ENCODE peak calls at places on chromosomes 16 and 17, in nine cellular contexts. W is hepatic stellate cell; C is cardiac muscle cell; B is lower lobe of right lung; V is stimulated activated naive CD8-positive, alpha-beta T cell treated with anti-CD3 and anti-CD28 coated beads, Interleukin-15, Interleukin-2, amounts not matched to agents 100 U/mL and 50 U/mL, for 24 hours; M is non-pigmented ciliary epithelial cell; H is activated naive CD8-positive, alpha-beta T cell treated with anti-CD3 and anti-CD28 coated beads for 36 hours; Q is M059J; Z is retina. J is an unnamed sample.

GRCh38 chr17:57401556-57402488 is 145.5 kb downstream of the MSI2 start:
- DNase-seq in H (no peak), V (no peak), C (no peak), Q (no peak), Z (peak), W (no peak), B (no peak), M (no peak), J (no peak)

GRCh38 chr17:62014526-62014925 is 50.6 kb downstream of the MED13 start:
- DNase-seq in W (no peak), M (peak), V (no peak), B (no peak), H (no peak), C (peak), Z (no peak), Q (no peak), J (no peak)

GRCh38 chr17:27327397-27327796 is 33.5 kb downstream of the WSB1 start:
- DNase-seq in B (no peak), Q (no peak), Z (no peak), C (no peak), W (no peak), V (no peak), H (no peak), M (no peak), J (no peak)

GRCh38 chr17:42760652-42761581 is at the start of gene RAMP2:
- DNase-seq in W (peak), Z (peak), Q (no peak), M (no peak), H (peak), V (no peak), C (peak), B (no peak), J (no peak)

GRCh38 chr16:3266873-3267537 is 10.6 kb upstream of the MEFV start:
- DNase-seq in M (no peak), W (peak), Q (peak), H (peak), Z (peak), C (peak), B (no peak), V (no peak), J (no peak)

GRCh38 chr16:86882586-86883280 is 304.4 kb downstream of the FOXL1 start:
- DNase-seq in H (no peak), Z (no peak), Q (peak), V (no peak), W (peak), C (peak), M (peak), B (no peak), J (no peak)

GRCh38 chr17:81471804-81472456 is 40.7 kb downstream of the ACTG1 start:
- DNase-seq in C (peak), W (peak), Z (peak), M (peak), B (no peak), Q (peak), V (no peak), H (no peak), J (no peak)

GRCh38 chr17:72430611-72431432 is 310.0 kb downstream of the SOX9 start:
- DNase-seq in V (no peak), B (no peak), H (no peak), C (peak), M (no peak), Z (no peak), W (no peak), Q (no peak), J (no peak)

GRCh38 chr17:34299918-34300600 is 14.5 kb downstream of the CCL11 start:
- DNase-seq in C (peak), W (peak), V (no peak), Z (no peak), H (no peak), B (no peak), Q (peak), M (peak), J (no peak)

GRCh38 chr17:44005865-44006580 is 1.6 kb downstream of the NAGS start:
- DNase-seq in M (no peak), H (peak), B (peak), W (peak), V (peak), C (peak), Q (no peak), Z (peak), J (peak)

GRCh38 chr17:55004484-55004883 is 35.9 kb downstream of the STXBP4 start:
- DNase-seq in C (no peak), Z (no peak), M (no peak), V (no peak), B (no peak), H (no peak), Q (no peak), W (no peak), J (no peak)

GRCh38 chr17:50125420-50125997 is 4.5 kb downstream of the SAMD14 start:
- DNase-seq in H (no peak), Q (no peak), Z (no peak), B (no peak), C (peak), V (no peak), W (no peak), M (no peak), J (no peak)

GRCh38 chr16:75238132-75238852 is 13.1 kb downstream of the BCAR1 start:
- DNase-seq in V (no peak), Q (peak), W (peak), B (peak), Z (no peak), M (peak), C (peak), H (no peak), J (no peak)

GRCh38 chr16:1979271-1980025 is 1.8 kb downstream of the NOXO1 start:
- DNase-seq in Q (no peak), B (peak), H (peak), C (peak), V (peak), W (no peak), M (no peak), Z (no peak), J (peak)

GRCh38 chr16:71472041-71472440 is 10.0 kb upstream of the ZNF23 start:
- DNase-seq in C (no peak), Z (no peak), H (no peak), B (no peak), Q (no peak), M (no peak), W (no peak), V (no peak), J (no peak)

GRCh38 chr16:71421911-71422310 is 19.9 kb downstream of the TLE7 start:
- DNase-seq in V (peak), W (peak), Q (peak), Z (no peak), M (no peak), C (no peak), B (no peak), H (peak), J (no peak)

GRCh38 chr17:73833779-73834613 is 189.8 kb upstream of the SDK2 start:
- DNase-seq in Q (no peak), V (no peak), W (no peak), B (no peak), M (no peak), H (no peak), Z (peak), C (no peak), J (no peak)

GRCh38 chr16:89467382-89467781 is 23.0 kb downstream of the ANKRD11 start:
- DNase-seq in Q (no peak), C (no peak), M (no peak), B (no peak), H (no peak), V (no peak), Z (no peak), W (no peak), J (no peak)

GRCh38 chr17:37067555-37068111 is 118.9 kb downstream of the AATF start:
- DNase-seq in W (peak), H (no peak), C (peak), V (no peak), Q (peak), B (no peak), Z (no peak), M (peak), J (peak)

GRCh38 chr16:67562918-67563707 is 787 bp downstream of the CTCF start:
- DNase-seq in M (no peak), Q (peak), B (peak), W (no peak), Z (peak), C (peak), V (peak), H (peak), J (peak)